ENCODE peak calls at places on chromosomes 4 and X, in four cellular contexts. J is activated CD4-positive, alpha-beta T cell treated with anti-CD3 and anti-CD28 coated beads, Interleukin-2, amount 50 U/mL, for 48 hours; M is WTC11; G is MCF 10A. T is an unnamed sample.

GRCh38 chr4:86791126-86791525 is 58.1 kb downstream of the SLC10A6 start:
- DNase-seq in M (peak), G (no peak), J (no peak), T (no peak)

GRCh38 chr4:33090910-33091309 is 2370.7 kb downstream of the PCDH7 start:
- DNase-seq in M (no peak), J (no peak), G (no peak), T (no peak)

GRCh38 chrX:129786210-129786651 is 6.5 kb downstream of the SASH3 start:
- DNase-seq in G (no peak), M (no peak), J (no peak), T (no peak)

GRCh38 chr4:59855630-59856352 is 1344.3 kb upstream of the ADGRL3 start:
- DNase-seq in J (no peak), G (no peak), M (no peak), T (no peak)

GRCh38 chr4:165464813-165465381 is 86.1 kb downstream of the CPE start:
- DNase-seq in M (no peak), G (peak), J (no peak), T (peak)

GRCh38 chr4:128528793-128529553 is 241.4 kb upstream of the PGRMC2 start:
- DNase-seq in M (no peak), G (peak), J (no peak), T (peak)

GRCh38 chr4:76545161-76545884 is 110.3 kb downstream of the SHROOM3 start:
- DNase-seq in J (no peak), M (no peak), G (no peak), T (no peak)

GRCh38 chr4:3531306-3531886 is 826 bp downstream of the LRPAP1 start:
- DNase-seq in G (peak), J (no peak), M (no peak), T (peak)

GRCh38 chr4:680931-681645 is 6.7 kb downstream of the MYL5 start:
- DNase-seq in J (peak), M (peak), G (no peak), T (no peak)

GRCh38 chrX:20217279-20217678 is 49.4 kb downstream of the RPS6KA3 start:
- DNase-seq in G (peak), J (no peak), M (no peak), T (peak)

GRCh38 chr4:40924096-40924792 is 174.5 kb downstream of the NSUN7 start:
- DNase-seq in M (peak), G (peak), J (peak), T (peak)

GRCh38 chr4:144734522-144734921 is 88.6 kb downstream of the HHIP start:
- DNase-seq in M (peak), J (no peak), G (peak), T (peak)

GRCh38 chr4:30073001-30073710 is 647.0 kb upstream of the PCDH7 start:
- DNase-seq in M (no peak), J (no peak), G (peak), T (peak)

GRCh38 chrX:108437789-108438623 is at the start of gene COL4A6:
- DNase-seq in M (peak), G (peak), J (no peak), T (no peak)

GRCh38 chr4:24551492-24552330 is 32.6 kb downstream of the DHX15 start:
- DNase-seq in J (no peak), G (no peak), M (no peak), T (peak)

GRCh38 chr4:103718993-103719319 is 829 bp downstream of the TACR3 start:
- DNase-seq in M (peak), G (no peak), J (no peak), T (no peak)

GRCh38 chr4:151644625-151645024 is 116.2 kb downstream of the GATB start:
- DNase-seq in J (peak), G (peak), M (peak), T (no peak)

GRCh38 chr4:3257125-3257690 is 8.2 kb downstream of the MSANTD1 start:
- DNase-seq in M (no peak), J (no peak), G (peak), T (no peak)

GRCh38 chr4:47907247-47907646 is 7.1 kb downstream of the NFXL1 start:
- DNase-seq in M (no peak), J (no peak), G (no peak), T (no peak)